ENCODE peak calls at places on chromosomes 5 and 9, in five cellular contexts. K is K562, M is ovary, Q is body of pancreas, A is adrenal gland. W is an unnamed sample. For H3K9me3, H3K4me1 and H3K27me3, the result is how much of the 10 kb centered on the place peaks cover.

GRCh38 chr9:86946712-86947145 is 577 bp downstream of the GAS1 start:
- DNase-seq in K (no peak), M (peak), Q (peak), A (peak), W (no peak)

GRCh38 chr5:179254638-179255271 is 90.5 kb downstream of the ADAMTS2 start:
- DNase-seq in K (no peak), M (peak), Q (no peak), A (no peak), W (no peak)

GRCh38 chr5:148687427-148687826 is 33.1 kb upstream of the HTR4 start:
- DNase-seq in K (peak), M (no peak), Q (peak), A (no peak), W (peak)

GRCh38 chr5:79581535-79581934 is 30.7 kb upstream of the TENT2 start:
- DNase-seq in K (no peak), M (no peak), Q (no peak), A (no peak), W (no peak)

GRCh38 chr9:7045361-7045760 is 287.6 kb downstream of the KDM4C start:
- DNase-seq in K (no peak), M (no peak), Q (no peak), A (no peak), W (no peak)

GRCh38 chr9:76610009-76610352 is 151.0 kb downstream of the GCNT1 start:
- DNase-seq in K (no peak), M (peak), Q (peak), A (peak), W (peak)

GRCh38 chr9:109968702-109969450 is 188.9 kb downstream of the PALM2AKAP2 start:
- DNase-seq in K (no peak), M (no peak), Q (no peak), A (peak), W (no peak)

GRCh38 chr5:5782402-5782801 is 359.9 kb downstream of the ICE1 start:
- DNase-seq in K (no peak), M (no peak), Q (no peak), A (no peak), W (no peak)

GRCh38 chr9:108885643-108886348 is 23.7 kb downstream of the ACTL7A start:
- DNase-seq in K (peak), M (peak), Q (peak), A (peak), W (peak)

DNA sequence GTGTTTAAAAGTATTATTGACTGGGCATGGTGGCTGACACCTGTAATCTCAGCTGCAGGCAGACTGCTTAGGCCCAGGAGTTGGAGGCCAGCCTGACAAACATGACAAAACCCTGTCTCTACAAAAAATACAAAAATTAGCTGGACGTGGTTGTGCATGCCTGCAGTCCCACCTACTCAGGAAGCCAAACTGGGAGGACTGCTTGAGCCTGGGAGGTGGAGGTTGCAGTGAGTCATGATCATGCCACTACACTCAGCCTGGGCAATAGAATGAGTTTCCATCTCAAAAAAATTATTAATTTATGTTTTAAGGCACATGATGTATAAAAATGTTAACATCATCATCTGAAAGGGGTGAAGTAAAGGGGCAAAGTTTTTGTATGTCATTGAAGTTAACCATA is 49.7 kb upstream of the FNIP1 start:
- DNase-seq in K (no peak), M (no peak), Q (no peak), A (no peak), W (no peak)
- H3K9me3 ChIP-seq in K (under half), M (under half), Q (under half), A (under half), W (under half)

GRCh38 chr9:127008076-127008475 is 93.5 kb downstream of the RALGPS1 start:
- DNase-seq in K (no peak), M (no peak), Q (no peak), A (no peak), W (no peak)
- H3K4me1 ChIP-seq in K (under half), M (under half), Q (under half), A (under half), W (under half)

DNA sequence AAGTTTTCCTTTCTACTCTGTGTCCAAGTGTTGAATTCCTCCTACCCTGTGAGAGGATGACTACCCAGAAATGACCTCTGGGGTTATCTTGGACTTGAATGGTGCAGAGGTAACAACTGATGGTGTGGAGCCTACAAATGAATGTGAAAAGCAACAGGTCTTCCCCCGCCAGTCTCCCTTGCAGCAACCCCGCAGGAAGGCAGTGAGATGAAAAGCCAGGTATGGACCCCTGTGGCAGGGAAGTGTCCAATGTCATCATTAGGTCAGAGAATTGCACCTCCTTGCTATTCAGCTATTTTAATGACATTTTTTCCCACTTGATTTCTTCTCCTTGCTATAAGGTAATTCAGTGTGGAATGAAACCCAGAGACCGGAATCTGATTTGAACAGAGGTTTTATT is 58.5 kb downstream of the MAT2B start:
- DNase-seq in K (no peak), M (no peak), Q (no peak), A (no peak), W (no peak)
- H3K27me3 ChIP-seq in K (under half), M (under half), Q (under half), A (under half), W (under half)

DNA sequence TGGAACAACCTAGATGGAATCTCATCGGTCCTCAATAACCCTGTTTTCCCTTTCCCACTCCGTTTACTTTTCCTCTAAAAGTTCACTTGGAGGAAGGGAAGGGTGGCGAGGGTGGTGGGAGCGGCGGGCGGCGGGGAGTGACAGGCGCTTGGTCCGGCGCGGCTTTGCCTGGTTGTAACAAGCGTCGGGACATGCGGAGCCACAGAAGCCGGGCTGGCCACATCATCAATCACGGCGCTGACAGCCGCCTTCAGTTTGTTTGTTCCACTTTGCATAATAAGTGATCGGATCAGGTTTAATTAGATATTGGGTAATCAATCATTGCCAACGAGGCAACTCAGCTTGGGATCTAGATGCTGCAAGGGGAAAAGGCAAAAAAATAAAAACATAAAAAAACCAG is 396.1 kb upstream of the IRX4 start:
- DNase-seq in K (no peak), M (no peak), Q (no peak), A (no peak), W (no peak)
- H3K9me3 ChIP-seq in K (under half), M (under half), Q (under half), A (under half), W (under half)

GRCh38 chr5:109406719-109407118 is 3.1 kb downstream of the PJA2 start:
- DNase-seq in K (no peak), M (no peak), Q (no peak), A (no peak), W (no peak)

GRCh38 chr5:109410389-109411174 is 808 bp upstream of the PJA2 start:
- DNase-seq in K (peak), M (peak), Q (peak), A (peak), W (peak)

GRCh38 chr5:109409844-109410388 is at the start of gene PJA2:
- DNase-seq in K (peak), M (peak), Q (peak), A (peak), W (peak)

GRCh38 chr5:109409061-109409843 is 522 bp downstream of the PJA2 start:
- DNase-seq in K (peak), M (peak), Q (peak), A (peak), W (peak)

GRCh38 chr5:109407913-109408312 is 1.9 kb downstream of the PJA2 start:
- DNase-seq in K (peak), M (no peak), Q (no peak), A (no peak), W (no peak)
- H3K4me1 ChIP-seq in K (under half), M (under half), Q (half or more), A (under half), W (under half)

DNA sequence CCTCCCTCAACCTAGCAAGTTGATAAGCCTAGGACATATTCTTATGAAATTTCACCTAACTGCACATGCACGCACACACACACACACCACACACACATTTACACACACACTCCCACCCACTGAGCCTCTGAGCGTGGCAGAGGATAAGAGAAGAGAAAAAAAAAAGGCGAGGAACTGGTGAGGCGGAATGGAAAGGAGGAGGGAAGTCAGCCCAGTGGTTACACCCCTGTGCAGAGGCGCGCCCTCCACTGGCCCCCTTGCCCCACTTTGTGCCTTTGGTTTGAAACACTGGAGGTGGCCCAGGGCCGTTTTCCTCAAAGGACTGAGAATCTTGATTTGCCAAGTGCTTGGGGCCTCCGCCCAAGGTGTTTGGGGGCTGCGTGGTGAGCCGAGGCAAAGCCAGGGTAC is 20.7 kb downstream of the NR2F1 start:
- DNase-seq in K (no peak), M (no peak), Q (no peak), A (no peak), W (no peak)
- H3K27me3 ChIP-seq in K (under half), M (under half), Q (under half), A (under half), W (under half)

GRCh38 chr5:125439243-125439642 is 692.8 kb upstream of the ZNF608 start:
- DNase-seq in K (no peak), M (no peak), Q (no peak), A (no peak), W (no peak)

GRCh38 chr5:125440905-125441304 is 694.5 kb upstream of the ZNF608 start:
- DNase-seq in K (no peak), M (no peak), Q (no peak), A (no peak), W (no peak)
- H3K9me3 ChIP-seq in K (under half), M (under half), Q (under half), A (under half), W (under half)

GRCh38 chr5:150156033-150156381 is 362 bp upstream of the PDGFRB start:
- DNase-seq in K (no peak), M (no peak), Q (no peak), A (no peak), W (no peak)
- H3K4me1 ChIP-seq in K (under half), M (under half), Q (under half), A (under half), W (half or more)

GRCh38 chr9:124475158-124475867 is 25.1 kb downstream of the ADGRD2 start:
- DNase-seq in K (no peak), M (no peak), Q (no peak), A (no peak), W (peak)

GRCh38 chr9:124478014-124478753 is 27.9 kb downstream of the ADGRD2 start:
- DNase-seq in K (no peak), M (no peak), Q (no peak), A (peak), W (peak)

GRCh38 chr9:124475868-124476690 is 25.8 kb downstream of the ADGRD2 start:
- DNase-seq in K (no peak), M (no peak), Q (no peak), A (peak), W (no peak)

GRCh38 chr9:124479371-124479770 is 27.8 kb downstream of the NR5A1 start:
- DNase-seq in K (no peak), M (no peak), Q (no peak), A (peak), W (no peak)

DNA sequence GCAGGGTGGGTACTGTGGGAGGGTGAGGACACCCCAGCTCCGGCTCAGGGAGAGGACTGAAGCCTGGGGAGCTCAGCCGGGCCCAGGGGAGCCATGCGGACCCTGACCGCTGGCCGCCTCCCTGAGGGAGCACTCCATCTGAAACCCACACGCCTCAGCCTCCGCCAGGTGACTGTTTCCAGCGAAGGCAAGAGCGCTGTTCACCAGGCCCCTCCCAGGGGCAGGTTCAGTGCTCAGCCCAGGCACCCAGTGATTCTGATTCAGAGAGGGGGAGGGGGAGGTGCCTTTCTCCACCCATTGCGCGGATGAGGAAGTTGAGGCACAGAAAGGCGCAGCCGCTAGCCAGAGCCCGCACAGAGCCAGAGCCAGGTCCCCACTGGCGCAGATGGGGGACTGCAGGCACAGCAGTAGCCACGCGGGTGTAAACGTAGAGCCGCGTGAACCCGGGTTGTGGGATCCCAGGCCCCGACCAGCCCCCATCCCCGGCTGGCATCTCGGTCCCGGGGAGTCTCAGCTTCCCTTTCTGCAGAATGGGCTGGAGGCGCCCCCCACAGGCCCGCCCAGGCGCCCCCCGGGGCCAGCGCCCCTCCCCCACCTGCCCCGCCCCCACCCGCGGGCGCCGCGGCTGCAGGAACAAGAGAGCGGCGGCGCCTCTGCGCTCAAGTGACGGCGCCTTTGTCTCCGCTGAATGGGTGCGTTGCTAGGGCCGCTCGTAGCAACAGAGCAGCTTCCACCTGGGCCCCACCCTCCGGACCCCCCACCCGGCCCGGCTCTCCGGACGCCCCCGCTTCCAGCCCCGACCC is 27.2 kb downstream of the ADGRD2 start:
- DNase-seq in K (peak), M (no peak), Q (no peak), A (peak), W (peak)
- H3K27me3 ChIP-seq in K (half or more), M (under half), Q (under half), A (under half), W (under half)